ENCODE peak calls at places on chromosomes 2 and 18, in seven cellular contexts. One of them, this sample, is unnamed.

GRCh38 chr2:54176577-54176976 is 61.2 kb downstream of the ACYP2 start:
- DNase-seq in NB4: peak; percentile 40
- DNase-seq in heart left ventricle: peak; percentile 48
- DNase-seq in choroid plexus epithelial cell: peak; percentile 68
- DNase-seq in astrocyte of the spinal cord: peak; percentile 51
- DNase-seq in RWPE2: no peak
- DNase-seq in heart right ventricle: peak; percentile 58
- DNase-seq in this sample: peak; percentile 14

GRCh38 chr18:46478796-46479195 is 178.2 kb downstream of the LOXHD1 start:
- DNase-seq in astrocyte of the spinal cord: no peak
- DNase-seq in heart left ventricle: no peak
- DNase-seq in choroid plexus epithelial cell: no peak
- DNase-seq in heart right ventricle: no peak
- DNase-seq in NB4: no peak
- DNase-seq in RWPE2: no peak
- DNase-seq in this sample: no peak

GRCh38 chr2:105179469-105180372 is 61.8 kb upstream of the GPR45 start:
- DNase-seq in astrocyte of the spinal cord: peak; percentile 79
- DNase-seq in heart right ventricle: peak; percentile 18
- DNase-seq in heart left ventricle: peak; percentile 26
- DNase-seq in choroid plexus epithelial cell: peak; percentile 91
- DNase-seq in NB4: peak; percentile 77
- DNase-seq in RWPE2: no peak
- DNase-seq in this sample: no peak

GRCh38 chr2:54967759-54968365 is 82.4 kb downstream of the RTN4 start:
- DNase-seq in choroid plexus epithelial cell: no peak
- DNase-seq in heart left ventricle: no peak
- DNase-seq in heart right ventricle: peak; percentile 45
- DNase-seq in NB4: no peak
- DNase-seq in RWPE2: no peak
- DNase-seq in astrocyte of the spinal cord: no peak
- DNase-seq in this sample: no peak

GRCh38 chr18:2932247-2933181 is 80.4 kb downstream of the LPIN2 start:
- DNase-seq in NB4: peak; percentile 69
- DNase-seq in RWPE2: no peak
- DNase-seq in heart right ventricle: peak; percentile 66
- DNase-seq in choroid plexus epithelial cell: peak; percentile 83
- DNase-seq in astrocyte of the spinal cord: peak; percentile 72
- DNase-seq in heart left ventricle: no peak
- DNase-seq in this sample: peak; percentile 32

GRCh38 chr2:102340778-102341177 is 14.8 kb upstream of the IL18R1 start:
- DNase-seq in heart left ventricle: no peak
- DNase-seq in astrocyte of the spinal cord: no peak
- DNase-seq in RWPE2: no peak
- DNase-seq in heart right ventricle: no peak
- DNase-seq in choroid plexus epithelial cell: no peak
- DNase-seq in NB4: no peak
- DNase-seq in this sample: no peak

GRCh38 chr18:55833543-55833942 is 245.6 kb upstream of the TCF4 start:
- DNase-seq in astrocyte of the spinal cord: peak; percentile 94
- DNase-seq in RWPE2: peak; percentile 68
- DNase-seq in NB4: no peak
- DNase-seq in heart right ventricle: no peak
- DNase-seq in heart left ventricle: no peak
- DNase-seq in choroid plexus epithelial cell: peak; percentile 96
- DNase-seq in this sample: no peak

GRCh38 chr2:241154915-241155314 is 4.6 kb downstream of the PPP1R7 start:
- DNase-seq in choroid plexus epithelial cell: no peak
- DNase-seq in astrocyte of the spinal cord: peak; percentile 23
- DNase-seq in NB4: no peak
- DNase-seq in heart left ventricle: no peak
- DNase-seq in heart right ventricle: no peak
- DNase-seq in RWPE2: no peak
- DNase-seq in this sample: no peak

GRCh38 chr2:50535971-50536759 is 495.8 kb downstream of the NRXN1 start:
- DNase-seq in NB4: peak; percentile 50
- DNase-seq in RWPE2: no peak
- DNase-seq in heart left ventricle: no peak
- DNase-seq in astrocyte of the spinal cord: peak; percentile 32
- DNase-seq in choroid plexus epithelial cell: peak; percentile 63
- DNase-seq in heart right ventricle: no peak
- DNase-seq in this sample: peak; percentile 26

GRCh38 chr2:186675380-186675779 is 18.5 kb upstream of the FAM171B start:
- DNase-seq in astrocyte of the spinal cord: no peak
- DNase-seq in NB4: no peak
- DNase-seq in RWPE2: no peak
- DNase-seq in heart right ventricle: no peak
- DNase-seq in choroid plexus epithelial cell: peak; percentile 41
- DNase-seq in heart left ventricle: no peak
- DNase-seq in this sample: no peak

GRCh38 chr2:69099541-69099940 is 86.6 kb downstream of the ANTXR1 start:
- DNase-seq in astrocyte of the spinal cord: peak; percentile 52
- DNase-seq in choroid plexus epithelial cell: peak; percentile 35
- DNase-seq in heart left ventricle: no peak
- DNase-seq in NB4: no peak
- DNase-seq in heart right ventricle: no peak
- DNase-seq in RWPE2: no peak
- DNase-seq in this sample: no peak

GRCh38 chr2:8684421-8684884 is 2.6 kb downstream of the ID2 start:
- DNase-seq in astrocyte of the spinal cord: peak; percentile 42
- DNase-seq in choroid plexus epithelial cell: peak; percentile 25
- DNase-seq in heart right ventricle: no peak
- DNase-seq in RWPE2: no peak
- DNase-seq in heart left ventricle: no peak
- DNase-seq in NB4: peak; percentile 54
- DNase-seq in this sample: no peak

DNA sequence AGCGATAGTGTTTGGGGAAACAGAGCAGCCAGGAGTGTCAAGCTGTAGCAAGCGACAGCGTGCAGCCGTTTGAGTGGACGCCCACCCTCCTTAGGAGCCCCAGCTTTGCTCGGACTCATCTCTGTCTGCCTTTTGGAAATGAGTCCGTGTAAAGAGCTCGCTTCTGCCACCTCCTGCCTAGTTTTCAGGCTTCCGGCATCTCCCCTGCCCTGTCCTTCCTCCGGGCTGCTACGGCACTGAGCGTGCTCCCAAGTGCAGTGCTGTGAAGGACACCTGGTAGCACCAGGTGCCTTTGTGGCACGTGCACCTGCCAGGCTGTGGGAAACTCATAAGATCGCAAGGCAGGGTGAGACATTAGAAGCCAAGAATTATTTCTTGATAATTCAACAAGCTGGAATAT is 117.1 kb downstream of the RNF144A start:
- DNase-seq in heart left ventricle: no peak
- DNase-seq in NB4: peak; percentile 31
- DNase-seq in astrocyte of the spinal cord: peak; percentile 29
- DNase-seq in RWPE2: no peak
- DNase-seq in heart right ventricle: no peak
- DNase-seq in choroid plexus epithelial cell: peak; percentile 43
- DNase-seq in this sample: no peak
- TF ChIP-seq CTCF in heart left ventricle: peak; percentile 25
- TF ChIP-seq CTCF in NB4: no peak
- TF ChIP-seq CTCF in astrocyte of the spinal cord: peak; percentile 33
- TF ChIP-seq CTCF in RWPE2: peak; percentile 12
- TF ChIP-seq CTCF in heart right ventricle: peak; percentile 31
- TF ChIP-seq CTCF in choroid plexus epithelial cell: peak; percentile 47
- TF ChIP-seq CTCF in this sample: peak; percentile 17

GRCh38 chr2:117985092-117985491 is 28.8 kb downstream of the CCDC93 start:
- DNase-seq in RWPE2: no peak
- DNase-seq in astrocyte of the spinal cord: no peak
- DNase-seq in heart left ventricle: no peak
- DNase-seq in choroid plexus epithelial cell: no peak
- DNase-seq in heart right ventricle: no peak
- DNase-seq in NB4: no peak
- DNase-seq in this sample: no peak
- TF ChIP-seq CTCF in RWPE2: no peak
- TF ChIP-seq CTCF in astrocyte of the spinal cord: peak; percentile 1
- TF ChIP-seq CTCF in heart left ventricle: no peak
- TF ChIP-seq CTCF in choroid plexus epithelial cell: no peak
- TF ChIP-seq CTCF in heart right ventricle: no peak
- TF ChIP-seq CTCF in NB4: no peak
- TF ChIP-seq CTCF in this sample: no peak

DNA sequence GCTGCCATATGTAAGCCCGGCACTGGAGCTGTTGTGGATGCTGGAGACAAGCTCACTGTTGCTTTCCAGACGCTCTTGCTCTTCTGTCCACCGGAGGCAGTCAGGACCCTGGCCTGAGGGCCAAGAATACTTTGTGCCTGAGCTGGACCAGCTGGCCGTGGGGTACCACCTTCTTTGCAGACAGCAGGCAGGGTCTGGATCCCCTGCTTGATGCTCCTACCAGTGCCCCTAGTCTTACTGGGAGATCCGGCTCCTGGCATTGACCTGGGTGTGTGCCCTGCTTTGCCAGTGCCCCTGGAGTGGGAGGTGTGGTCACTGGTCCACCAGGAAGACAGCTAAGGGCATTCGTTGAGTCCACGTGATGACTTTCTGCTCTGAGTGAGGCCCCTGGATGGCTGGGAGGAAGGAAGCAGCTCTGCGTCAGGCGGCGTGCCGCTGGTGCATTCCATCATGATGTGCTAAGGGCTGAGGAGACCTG is 59.3 kb downstream of the LRRFIP1 start:
- DNase-seq in heart right ventricle: no peak
- DNase-seq in astrocyte of the spinal cord: no peak
- DNase-seq in NB4: peak; percentile 41
- DNase-seq in choroid plexus epithelial cell: peak; percentile 45
- DNase-seq in heart left ventricle: no peak
- DNase-seq in RWPE2: no peak
- DNase-seq in this sample: no peak
- TF ChIP-seq CTCF in heart right ventricle: no peak
- TF ChIP-seq CTCF in astrocyte of the spinal cord: peak; percentile 36
- TF ChIP-seq CTCF in NB4: peak; percentile 49
- TF ChIP-seq CTCF in choroid plexus epithelial cell: peak; percentile 56
- TF ChIP-seq CTCF in heart left ventricle: no peak
- TF ChIP-seq CTCF in RWPE2: peak; percentile 5
- TF ChIP-seq CTCF in this sample: peak; percentile 40

GRCh38 chr2:25201265-25201664 is 32.9 kb upstream of the POMC start:
- DNase-seq in choroid plexus epithelial cell: peak; percentile 38
- DNase-seq in astrocyte of the spinal cord: no peak
- DNase-seq in NB4: no peak
- DNase-seq in heart left ventricle: no peak
- DNase-seq in RWPE2: no peak
- DNase-seq in heart right ventricle: no peak
- DNase-seq in this sample: no peak
- TF ChIP-seq CTCF in choroid plexus epithelial cell: peak; percentile 55
- TF ChIP-seq CTCF in astrocyte of the spinal cord: peak; percentile 39
- TF ChIP-seq CTCF in NB4: peak; percentile 24
- TF ChIP-seq CTCF in heart left ventricle: no peak
- TF ChIP-seq CTCF in RWPE2: no peak
- TF ChIP-seq CTCF in heart right ventricle: peak; percentile 18
- TF ChIP-seq CTCF in this sample: peak; percentile 47

GRCh38 chr18:58870130-58870529 is 5.5 kb downstream of the ZNF532 start:
- DNase-seq in heart right ventricle: no peak
- DNase-seq in NB4: no peak
- DNase-seq in astrocyte of the spinal cord: no peak
- DNase-seq in choroid plexus epithelial cell: peak; percentile 56
- DNase-seq in RWPE2: no peak
- DNase-seq in heart left ventricle: no peak
- DNase-seq in this sample: no peak
- TF ChIP-seq CTCF in heart right ventricle: no peak
- TF ChIP-seq CTCF in NB4: no peak
- TF ChIP-seq CTCF in astrocyte of the spinal cord: no peak
- TF ChIP-seq CTCF in choroid plexus epithelial cell: no peak
- TF ChIP-seq CTCF in RWPE2: no peak
- TF ChIP-seq CTCF in heart left ventricle: no peak
- TF ChIP-seq CTCF in this sample: no peak

DNA sequence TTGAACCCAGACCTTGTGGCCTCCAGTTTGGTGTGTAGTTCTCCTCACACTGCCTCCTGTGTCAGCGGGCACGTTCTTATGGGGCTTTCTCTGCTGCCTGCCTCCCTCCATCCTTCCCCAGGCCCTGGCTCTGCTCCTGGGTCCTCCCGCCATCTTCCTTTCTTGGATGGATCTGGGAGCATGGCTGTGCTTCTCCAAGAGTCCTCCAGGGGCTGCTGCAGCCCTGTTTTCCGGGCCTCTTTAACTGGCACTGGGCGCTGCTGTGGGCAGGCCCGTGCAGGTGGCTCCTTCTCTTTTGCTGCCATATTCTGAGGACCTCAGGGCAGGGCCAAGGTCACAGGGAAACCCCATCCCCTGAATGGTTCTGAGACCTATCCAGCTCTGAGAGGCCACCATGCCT is 17.8 kb downstream of the THNSL2 start:
- DNase-seq in RWPE2: no peak
- DNase-seq in choroid plexus epithelial cell: no peak
- DNase-seq in heart right ventricle: no peak
- DNase-seq in heart left ventricle: no peak
- DNase-seq in astrocyte of the spinal cord: no peak
- DNase-seq in NB4: peak; percentile 32
- DNase-seq in this sample: no peak
- TF ChIP-seq CTCF in RWPE2: no peak
- TF ChIP-seq CTCF in choroid plexus epithelial cell: peak; percentile 13
- TF ChIP-seq CTCF in heart right ventricle: no peak
- TF ChIP-seq CTCF in heart left ventricle: no peak
- TF ChIP-seq CTCF in astrocyte of the spinal cord: peak; percentile 15
- TF ChIP-seq CTCF in NB4: peak; percentile 47
- TF ChIP-seq CTCF in this sample: peak; percentile 38

GRCh38 chr18:74507927-74508326 is 11.8 kb downstream of the CNDP2 start:
- DNase-seq in astrocyte of the spinal cord: no peak
- DNase-seq in NB4: no peak
- DNase-seq in choroid plexus epithelial cell: no peak
- DNase-seq in heart left ventricle: no peak
- DNase-seq in heart right ventricle: no peak
- DNase-seq in RWPE2: no peak
- DNase-seq in this sample: no peak
- TF ChIP-seq CTCF in astrocyte of the spinal cord: no peak
- TF ChIP-seq CTCF in NB4: no peak
- TF ChIP-seq CTCF in choroid plexus epithelial cell: no peak
- TF ChIP-seq CTCF in heart left ventricle: no peak
- TF ChIP-seq CTCF in heart right ventricle: no peak
- TF ChIP-seq CTCF in RWPE2: no peak
- TF ChIP-seq CTCF in this sample: no peak

GRCh38 chr2:31386648-31387047 is 27.9 kb downstream of the XDH start:
- DNase-seq in heart right ventricle: no peak
- DNase-seq in RWPE2: no peak
- DNase-seq in astrocyte of the spinal cord: no peak
- DNase-seq in choroid plexus epithelial cell: no peak
- DNase-seq in NB4: no peak
- DNase-seq in heart left ventricle: no peak
- DNase-seq in this sample: no peak

GRCh38 chr2:31387850-31388249 is 26.7 kb downstream of the XDH start:
- DNase-seq in NB4: no peak
- DNase-seq in choroid plexus epithelial cell: no peak
- DNase-seq in astrocyte of the spinal cord: no peak
- DNase-seq in RWPE2: no peak
- DNase-seq in heart left ventricle: no peak
- DNase-seq in heart right ventricle: no peak
- DNase-seq in this sample: no peak

GRCh38 chr2:31386172-31386571 is 28.4 kb downstream of the XDH start:
- DNase-seq in RWPE2: no peak
- DNase-seq in choroid plexus epithelial cell: no peak
- DNase-seq in astrocyte of the spinal cord: no peak
- DNase-seq in heart right ventricle: no peak
- DNase-seq in NB4: no peak
- DNase-seq in heart left ventricle: no peak
- DNase-seq in this sample: no peak

GRCh38 chr2:31390324-31390723 is 24.2 kb downstream of the XDH start:
- DNase-seq in astrocyte of the spinal cord: no peak
- DNase-seq in NB4: no peak
- DNase-seq in heart left ventricle: no peak
- DNase-seq in heart right ventricle: no peak
- DNase-seq in choroid plexus epithelial cell: no peak
- DNase-seq in RWPE2: no peak
- DNase-seq in this sample: no peak

GRCh38 chr2:31388736-31389135 is 25.8 kb downstream of the XDH start:
- DNase-seq in NB4: no peak
- DNase-seq in heart left ventricle: no peak
- DNase-seq in choroid plexus epithelial cell: no peak
- DNase-seq in RWPE2: no peak
- DNase-seq in heart right ventricle: no peak
- DNase-seq in astrocyte of the spinal cord: no peak
- DNase-seq in this sample: no peak
- TF ChIP-seq CTCF in NB4: no peak
- TF ChIP-seq CTCF in heart left ventricle: no peak
- TF ChIP-seq CTCF in choroid plexus epithelial cell: no peak
- TF ChIP-seq CTCF in RWPE2: no peak
- TF ChIP-seq CTCF in heart right ventricle: no peak
- TF ChIP-seq CTCF in astrocyte of the spinal cord: no peak
- TF ChIP-seq CTCF in this sample: no peak